ENCODE peak calls at places on chromosomes 1 and 21, in four cellular contexts. K is SJSA1, Z is Panc1, V is left ventricle myocardium inferior. S is an unnamed sample. For H3K9me3, the result is how much of the 10 kb centered on the place peaks cover.

GRCh38 chr1:32197837-32198236 is 2.6 kb upstream of the CCDC28B start:
- DNase-seq in K (no peak), V (no peak), Z (no peak), S (no peak)

GRCh38 chr1:204102719-204103118 is 29.8 kb downstream of the SOX13 start:
- DNase-seq in Z (no peak), V (no peak), K (no peak), S (no peak)

GRCh38 chr1:230267338-230268065 is 158.6 kb downstream of the PGBD5 start:
- DNase-seq in K (no peak), V (no peak), Z (no peak), S (no peak)

GRCh38 chr1:5596651-5597050 is 395.6 kb downstream of the NPHP4 start:
- DNase-seq in V (no peak), K (peak), Z (no peak), S (no peak)

GRCh38 chr1:19630720-19631119 is 13.4 kb upstream of the NBL1 start:
- DNase-seq in Z (no peak), K (no peak), V (no peak), S (no peak)

GRCh38 chr1:187390157-187390556 is 561.4 kb downstream of the PLA2G4A start:
- DNase-seq in K (no peak), V (no peak), Z (no peak), S (no peak)

GRCh38 chr1:81689531-81689941 is 111.2 kb upstream of the ADGRL2 start:
- DNase-seq in V (no peak), Z (no peak), K (no peak), S (no peak)

GRCh38 chr21:17454315-17455027 is 58.4 kb upstream of the CXADR start:
- DNase-seq in K (peak), Z (peak), V (peak), S (peak)

GRCh38 chr1:202010042-202011015 is at the start of gene ELF3:
- DNase-seq in V (no peak), Z (no peak), K (no peak), S (no peak)

GRCh38 chr1:6163973-6164617 is 16.0 kb downstream of the CHD5 start:
- DNase-seq in Z (no peak), V (no peak), K (no peak), S (no peak)

GRCh38 chr1:29236993-29237905 is 927 bp downstream of the PTPRU start:
- DNase-seq in Z (no peak), K (peak), V (peak), S (no peak)

GRCh38 chr1:60184521-60184920 is 111.0 kb upstream of the C1orf87 start:
- DNase-seq in K (no peak), Z (no peak), V (no peak), S (no peak)

GRCh38 chr1:153752072-153752471 is 23.1 kb upstream of the SLC27A3 start:
- DNase-seq in K (no peak), Z (no peak), V (no peak), S (no peak)

GRCh38 chr1:234656981-234657651 is 47.1 kb upstream of the IRF2BP2 start:
- DNase-seq in Z (peak), V (no peak), K (peak), S (peak)

GRCh38 chr1:46223472-46223943 is 20.4 kb downstream of the LURAP1 start:
- DNase-seq in K (peak), V (peak), Z (peak), S (peak)

GRCh38 chr21:26501622-26502021 is 71.5 kb downstream of the CYYR1 start:
- DNase-seq in K (no peak), V (no peak), Z (no peak), S (no peak)

GRCh38 chr1:3066250-3066711 is 2.7 kb upstream of the PRDM16 start:
- DNase-seq in K (no peak), V (peak), Z (no peak), S (no peak)

GRCh38 chr1:227685807-227686206 is 49.3 kb downstream of the JMJD4 start:
- DNase-seq in Z (no peak), K (no peak), V (no peak), S (no peak)
- H3K9me3 ChIP-seq in Z (under half), K (under half), V (half or more), S (under half)

GRCh38 chr21:8997011-8997440 is 1524.4 kb upstream of the TPTE start:
- DNase-seq in K (no peak), V (no peak), Z (peak), S (no peak)
- H3K9me3 ChIP-seq in K (under half), V (under half), Z (under half), S (under half)

DNA sequence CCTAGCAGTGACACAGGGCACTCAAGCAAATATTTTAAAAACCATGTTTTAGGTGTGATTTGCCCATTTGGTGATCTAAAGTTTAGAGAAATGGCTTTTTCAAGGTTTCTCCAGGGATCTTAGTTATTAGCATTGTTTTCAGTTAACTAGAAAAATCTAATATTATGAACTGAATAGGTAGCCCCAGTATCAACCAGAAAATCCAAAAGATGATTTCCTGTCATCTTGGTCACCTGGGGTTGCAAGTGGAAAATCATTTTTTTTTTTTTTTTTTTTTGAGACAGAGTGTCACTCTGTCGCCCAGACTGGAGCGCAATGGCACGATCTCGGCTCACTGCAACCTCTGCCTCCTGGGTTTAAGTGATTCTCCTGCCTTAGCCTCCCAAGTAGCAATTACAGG is 106.6 kb upstream of the FMN2 start:
- DNase-seq in V (no peak), K (no peak), Z (no peak), S (no peak)
- H3K9me3 ChIP-seq in V (under half), K (under half), Z (under half), S (under half)

GRCh38 chr21:46594276-46594675 is 10.6 kb downstream of the S100B start:
- DNase-seq in K (no peak), Z (no peak), V (no peak), S (no peak)
- H3K9me3 ChIP-seq in K (under half), Z (under half), V (half or more), S (under half)

GRCh38 chr1:178733972-178734371 is 8.9 kb downstream of the RALGPS2 start:
- DNase-seq in Z (no peak), K (no peak), V (no peak), S (no peak)
- H3K9me3 ChIP-seq in Z (under half), K (under half), V (under half), S (under half)

S was measured in AG04450.